ENCODE peak calls at places on chromosomes 4 and X, in five cellular contexts. L is hepatocyte, C is neural progenitor cell, O is ovary, B is transverse colon. D is an unnamed sample.
A peak's percentile ranks its signal among the peaks of the same experiment; 100 is the strongest.

GRCh38 chr4:151486166-151486565 is 77.2 kb downstream of the FHIP1A start:
- DNase-seq in O (no peak), L (no peak), B (no peak), C (no peak), D (no peak)

GRCh38 chr4:122764808-122765189 is 32.3 kb downstream of the BBS12 start:
- DNase-seq in B (no peak), O (no peak), L (no peak), C (no peak), D (no peak)

GRCh38 chrX:16039363-16039762 is 84.0 kb upstream of the GRPR start:
- DNase-seq in O (no peak), B (no peak), L (no peak), C (no peak), D (no peak)

GRCh38 chrX:129472116-129472515 is 51.2 kb downstream of the SMARCA1 start:
- DNase-seq in C (no peak), O (no peak), B (no peak), L (no peak), D (no peak)

GRCh38 chr4:71229477-71230257 is 109.2 kb upstream of the SLC4A4 start:
- DNase-seq in O (no peak), C (peak; percentile 64), L (peak; percentile 79), B (peak; percentile 31), D (peak; percentile 75)

GRCh38 chr4:169649545-169650226 is 29.3 kb downstream of the CLCN3 start:
- DNase-seq in B (no peak), C (no peak), O (no peak), L (no peak), D (peak; percentile 58)

GRCh38 chr4:24394041-24394440 is 190.3 kb downstream of the DHX15 start:
- DNase-seq in B (no peak), C (no peak), O (no peak), L (no peak), D (no peak)

GRCh38 chrX:139739138-139739537 is 31.2 kb upstream of the MCF2 start:
- DNase-seq in L (no peak), O (no peak), C (no peak), B (no peak), D (peak; percentile 1)

GRCh38 chrX:663841-664240 is 33.2 kb downstream of the SHOX start:
- DNase-seq in L (no peak), C (no peak), O (no peak), B (no peak), D (no peak)

GRCh38 chr4:168710353-168710946 is 213.6 kb downstream of the PALLD start:
- DNase-seq in L (peak; percentile 58), B (peak; percentile 35), O (no peak), C (peak; percentile 51), D (peak; percentile 48)

GRCh38 chr4:120835342-120835741 is 87.2 kb downstream of the PRDM5 start:
- DNase-seq in C (no peak), L (no peak), B (no peak), O (no peak), D (no peak)
- H3K4me1 ChIP-seq in C (no peaks in the 10 kb centered on the region), L (no peaks in the 10 kb centered on the region), B (no peaks in the 10 kb centered on the region), O (no peaks in the 10 kb centered on the region), D (no peaks in the 10 kb centered on the region)

DNA sequence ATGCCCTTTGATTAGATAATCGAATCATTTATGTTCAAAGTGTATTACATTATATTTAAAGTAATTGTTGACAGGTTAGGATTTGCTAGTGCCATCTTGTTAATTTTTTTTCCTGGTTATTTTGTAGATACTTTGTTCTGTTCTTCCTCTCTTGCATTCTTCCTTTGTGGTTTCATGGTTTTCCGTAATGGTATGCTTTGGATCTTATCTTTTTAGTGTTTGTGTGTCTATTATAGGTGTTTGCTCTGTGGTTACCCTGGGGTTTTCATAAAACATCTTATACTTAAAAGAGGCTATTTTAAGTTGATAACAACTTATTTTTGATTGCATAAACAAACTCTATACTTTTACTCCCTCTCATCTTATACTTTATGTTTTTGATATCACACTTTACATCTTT is 108.2 kb upstream of the SRD5A3 start:
- DNase-seq in B (no peak), C (no peak), L (no peak), O (no peak), D (no peak)
- H3K9me3 ChIP-seq in B (peaks cover 6% of the 10 kb centered on the region), C (peaks cover 8% of the 10 kb centered on the region), L (no peaks in the 10 kb centered on the region), O (no peaks in the 10 kb centered on the region), D (no peaks in the 10 kb centered on the region)

GRCh38 chr4:13547563-13548041 is 3.3 kb upstream of the NKX3-2 start:
- DNase-seq in L (peak; percentile 41), C (peak; percentile 70), B (peak; percentile 25), O (no peak), D (no peak)
- H3K27ac ChIP-seq in L (no peak overlapping the region), C (no peak overlapping the region), B (peak overlapping the region; percentile 72), O (no peak overlapping the region), D (no peak overlapping the region)

DNA sequence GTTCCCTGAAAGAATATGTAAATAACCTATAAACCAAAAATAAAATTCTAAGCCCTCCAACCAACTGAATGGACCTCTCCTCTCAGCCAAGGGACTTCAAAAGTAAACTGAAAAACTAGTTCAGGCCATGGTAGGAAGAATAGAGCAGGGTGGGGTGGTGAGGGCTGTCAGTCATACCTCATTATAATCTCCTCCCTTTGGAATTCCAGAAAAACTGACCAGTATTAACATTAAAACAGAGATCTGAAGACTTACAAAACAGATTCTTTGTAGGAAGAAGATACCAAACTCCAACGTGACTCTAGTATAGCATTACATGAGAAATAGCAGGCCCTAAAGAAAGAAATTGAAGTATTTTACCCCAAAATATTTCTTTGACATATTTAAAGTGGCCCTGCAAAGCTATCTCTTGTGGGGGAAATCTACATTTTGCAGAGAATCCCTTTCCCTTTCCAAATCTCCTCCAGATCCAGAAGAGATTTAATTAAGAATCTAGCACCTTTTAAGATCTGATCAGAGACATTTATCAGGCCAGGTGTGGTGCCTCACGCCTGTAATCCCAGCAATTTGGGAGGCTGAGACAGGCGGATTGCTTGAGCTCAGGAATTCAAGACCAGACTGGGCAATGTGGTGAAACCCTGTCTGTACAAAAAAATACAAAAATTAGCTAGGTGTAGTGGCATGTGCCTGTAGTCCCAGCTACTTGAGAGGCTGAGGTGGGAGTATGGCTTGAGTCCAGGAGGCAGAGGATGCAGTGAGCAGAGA is 15.1 kb downstream of the TBC1D9 start:
- DNase-seq in O (no peak), L (no peak), C (no peak), B (no peak), D (no peak)
- H3K4me1 ChIP-seq in O (peaks cover 14% of the 10 kb centered on the region), L (peaks cover 32% of the 10 kb centered on the region), C (peaks cover 16% of the 10 kb centered on the region), B (no peaks in the 10 kb centered on the region), D (peaks cover 6% of the 10 kb centered on the region)